ENCODE peak calls at places on chromosomes 13 and 19, in eight cellular contexts. K, N, C, J, X, Y, V and P are unnamed samples.

GRCh38 chr13:90839061-90839460 is 508.4 kb upstream of the MIR17HG start:
- DNase-seq in K (no peak), N (no peak), C (no peak), J (no peak), X (no peak), Y (no peak), V (no peak), P (no peak)

GRCh38 chr19:35756373-35757230 is at the start of gene HSPB6:
- DNase-seq in K (peak), N (no peak), C (peak), J (no peak), X (peak), Y (peak), V (peak), P (no peak)

GRCh38 chr19:42170715-42171114 is 38.5 kb upstream of the POU2F2 start:
- DNase-seq in K (no peak), N (no peak), C (no peak), J (no peak), X (no peak), Y (no peak), V (no peak), P (no peak)

GRCh38 chr13:72180253-72180952 is 313.4 kb upstream of the DACH1 start:
- DNase-seq in K (no peak), N (no peak), C (no peak), J (no peak), X (no peak), Y (no peak), V (no peak), P (peak)

GRCh38 chr13:113922412-113923118 is 51.3 kb downstream of the C13orf46 start:
- DNase-seq in K (peak), N (no peak), C (peak), J (no peak), X (peak), Y (no peak), V (no peak), P (no peak)

GRCh38 chr13:19810996-19811881 is 28.5 kb upstream of the PSPC1 start:
- DNase-seq in K (peak), N (no peak), C (no peak), J (no peak), X (no peak), Y (peak), V (peak), P (no peak)

GRCh38 chr19:3362217-3362907 is 4.0 kb upstream of the NFIC start:
- DNase-seq in K (no peak), N (no peak), C (no peak), J (no peak), X (no peak), Y (no peak), V (no peak), P (no peak)

GRCh38 chr13:49610176-49610575 is 18.1 kb upstream of the ARL11 start:
- DNase-seq in K (no peak), N (no peak), C (no peak), J (no peak), X (peak), Y (no peak), V (no peak), P (no peak)

GRCh38 chr13:99496322-99497142 is 4.7 kb upstream of the TM9SF2 start:
- DNase-seq in K (peak), N (no peak), C (peak), J (peak), X (peak), Y (peak), V (peak), P (peak)

GRCh38 chr13:91482427-91482826 is 84.0 kb downstream of the GPC5 start:
- DNase-seq in K (no peak), N (no peak), C (no peak), J (no peak), X (no peak), Y (no peak), V (no peak), P (no peak)

GRCh38 chr13:99984463-99985242 is 3.1 kb downstream of the ZIC2 start:
- DNase-seq in K (no peak), N (no peak), C (no peak), J (no peak), X (no peak), Y (no peak), V (no peak), P (no peak)

GRCh38 chr13:84588023-84588422 is 705.7 kb upstream of the SLITRK1 start:
- DNase-seq in K (no peak), N (no peak), C (no peak), J (no peak), X (no peak), Y (no peak), V (no peak), P (no peak)

GRCh38 chr13:47903836-47904235 is 97.2 kb downstream of the SUCLA2 start:
- DNase-seq in K (peak), N (no peak), C (no peak), J (no peak), X (no peak), Y (peak), V (no peak), P (peak)

GRCh38 chr13:40094056-40094455 is 438.6 kb downstream of the COG6 start:
- DNase-seq in K (peak), N (no peak), C (no peak), J (no peak), X (no peak), Y (no peak), V (no peak), P (no peak)

GRCh38 chr19:4456843-4457653 is 546 bp downstream of the UBXN6 start:
- DNase-seq in K (peak), N (peak), C (peak), J (no peak), X (peak), Y (peak), V (peak), P (peak)